ENCODE peak calls at places on chromosomes 13 and 19, in five cellular contexts. T is HCT116, J is IMR-90, E is heart left ventricle, S is tibial nerve. B is an unnamed sample.

GRCh38 chr19:39506944-39507714 is 7.8 kb upstream of the SELENOV start:
- DNase-seq in E (no peak), J (peak; percentile 67), S (no peak), T (no peak), B (no peak)

GRCh38 chr13:113746143-113746525 is 12.9 kb upstream of the TMEM255B start:
- DNase-seq in T (no peak), E (no peak), S (no peak), J (no peak), B (no peak)

GRCh38 chr13:75219479-75220237 is 262.3 kb downstream of the TBC1D4 start:
- DNase-seq in J (peak; percentile 57), T (peak; percentile 31), E (peak; percentile 83), S (peak; percentile 69), B (peak; percentile 80)

GRCh38 chr19:38093587-38093986 is 130.4 kb downstream of the DPF1 start:
- DNase-seq in T (no peak), S (no peak), E (peak; percentile 50), J (no peak), B (no peak)

GRCh38 chr19:33226550-33227241 is 1.0 kb upstream of the SLC7A10 start:
- DNase-seq in T (no peak), S (no peak), J (no peak), E (no peak), B (no peak)

GRCh38 chr13:111272117-111272516 is 48.3 kb upstream of the TEX29 start:
- DNase-seq in J (no peak), T (no peak), E (no peak), S (no peak), B (no peak)

GRCh38 chr13:73018336-73018735 is 40.5 kb upstream of the KLF5 start:
- DNase-seq in J (peak; percentile 50), S (no peak), T (no peak), E (no peak), B (no peak)

GRCh38 chr19:41409288-41409687 is 11.7 kb downstream of the BCKDHA start:
- DNase-seq in T (peak; percentile 28), J (peak; percentile 40), E (peak; percentile 56), S (no peak), B (peak; percentile 65)

GRCh38 chr19:32673573-32673972 is 1.4 kb downstream of the ANKRD27 start:
- DNase-seq in E (no peak), S (no peak), J (no peak), T (no peak), B (no peak)

GRCh38 chr13:111370147-111370546 is 49.7 kb downstream of the TEX29 start:
- DNase-seq in T (no peak), E (no peak), J (no peak), S (no peak), B (no peak)

GRCh38 chr13:77184455-77184854 is 142.4 kb downstream of the MYCBP2 start:
- DNase-seq in S (no peak), J (no peak), T (no peak), E (no peak), B (no peak)

GRCh38 chr19:5154129-5154798 is 185.4 kb downstream of the KDM4B start:
- DNase-seq in S (no peak), E (peak; percentile 11), T (no peak), J (no peak), B (no peak)

GRCh38 chr13:25292301-25292700 is 5.0 kb upstream of the MTMR6 start:
- DNase-seq in T (no peak), S (no peak), E (no peak), J (peak; percentile 47), B (no peak)

GRCh38 chr13:48230541-48230940 is 2.5 kb upstream of the ITM2B start:
- DNase-seq in T (no peak), E (no peak), J (no peak), S (no peak), B (no peak)

GRCh38 chr19:13149628-13150186 is 468 bp downstream of the STX10 start:
- DNase-seq in J (no peak), E (peak; percentile 45), T (no peak), S (no peak), B (peak; percentile 32)

GRCh38 chr19:9430444-9430843 is 4.9 kb downstream of the ZNF266 start:
- DNase-seq in T (no peak), J (no peak), E (no peak), S (no peak), B (no peak)

GRCh38 chr13:85586422-85586831 is 212.8 kb downstream of the SLITRK6 start:
- DNase-seq in S (no peak), T (no peak), E (no peak), J (peak; percentile 85), B (no peak)

GRCh38 chr13:35592457-35592856 is 116.0 kb upstream of the MAB21L1 start:
- DNase-seq in E (no peak), S (no peak), T (no peak), J (no peak), B (no peak)

GRCh38 chr19:30087381-30088138 is 145.5 kb downstream of the URI1 start:
- DNase-seq in E (no peak), T (no peak), J (no peak), S (no peak), B (no peak)

GRCh38 chr13:40152145-40152544 is 496.7 kb downstream of the COG6 start:
- DNase-seq in T (peak; percentile 54), S (no peak), J (peak; percentile 49), E (no peak), B (no peak)

GRCh38 chr19:48571378-48572162 is 19.6 kb downstream of the SULT2B1 start:
- DNase-seq in S (no peak), T (no peak), E (no peak), J (no peak), B (peak; percentile 73)

DNA sequence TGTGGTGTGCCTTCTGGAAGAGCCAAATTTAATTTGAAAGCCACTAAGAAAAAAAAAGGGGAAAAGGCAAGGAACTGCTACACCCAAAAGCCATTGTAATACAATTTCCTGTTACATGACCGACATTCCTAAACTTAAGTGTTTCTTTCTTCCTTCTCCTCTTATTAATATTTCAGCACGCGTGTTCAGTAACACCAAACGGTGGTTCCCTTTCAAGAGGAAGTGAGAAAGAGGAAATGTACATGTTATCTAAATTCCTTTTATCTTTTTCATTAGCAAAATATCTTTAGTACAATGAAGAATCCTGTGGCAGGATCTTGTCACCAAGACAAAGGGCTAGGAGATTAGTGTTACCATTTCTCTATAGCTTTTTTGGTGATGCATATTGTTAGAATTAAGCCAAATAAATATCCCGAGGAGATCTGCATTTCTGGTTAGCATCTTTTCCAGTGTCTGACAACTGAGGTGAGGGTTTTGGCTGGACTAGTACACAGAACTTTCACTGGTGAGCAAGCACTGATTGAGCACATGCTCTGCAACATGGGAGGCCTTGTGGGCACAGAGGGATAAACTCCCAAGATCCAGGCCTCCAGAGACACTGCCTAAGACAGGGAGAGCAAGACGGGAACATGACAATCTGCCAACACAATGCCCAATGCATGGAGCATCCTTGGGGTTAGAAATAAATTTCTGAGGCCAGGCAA is 22.1 kb downstream of the LATS2 start:
- DNase-seq in E (no peak), J (no peak), S (no peak), T (no peak), B (no peak)
- H3K27ac ChIP-seq in E (peak overlapping the region; percentile 8), J (no peak overlapping the region), S (peak overlapping the region; percentile 9), T (no peak overlapping the region), B (no peak overlapping the region)

GRCh38 chr19:2500861-2501260 is 24.9 kb downstream of the GADD45B start:
- DNase-seq in J (no peak), T (no peak), E (no peak), S (no peak), B (no peak)

GRCh38 chr19:2509096-2509495 is 33.2 kb downstream of the GADD45B start:
- DNase-seq in T (no peak), E (no peak), S (no peak), J (no peak), B (no peak)

GRCh38 chr19:2507109-2507508 is 31.2 kb downstream of the GADD45B start:
- DNase-seq in J (peak; percentile 89), E (no peak), S (no peak), T (peak; percentile 75), B (peak; percentile 55)

GRCh38 chr19:2500157-2500556 is 24.2 kb downstream of the GADD45B start:
- DNase-seq in T (no peak), J (no peak), S (no peak), E (no peak), B (no peak)

GRCh38 chr19:2503521-2504109 is 27.7 kb downstream of the GADD45B start:
- DNase-seq in T (peak; percentile 88), J (peak; percentile 78), E (no peak), S (no peak), B (peak; percentile 59)
- H3K4me1 ChIP-seq in T (peaks cover 76% of the 10 kb centered on the region), J (peaks cover 15% of the 10 kb centered on the region), E (no peaks in the 10 kb centered on the region), S (no peaks in the 10 kb centered on the region), B (no peaks in the 10 kb centered on the region)

GRCh38 chr19:46784262-46785053 is 3.9 kb downstream of the SLC1A5 start:
- DNase-seq in S (peak; percentile 63), T (peak; percentile 71), J (peak; percentile 95), E (peak; percentile 48), B (peak; percentile 65)
- TF ChIP-seq POLR2A in S (no peak), T (no peak), J (no peak), E (no peak), B (no peak)

DNA sequence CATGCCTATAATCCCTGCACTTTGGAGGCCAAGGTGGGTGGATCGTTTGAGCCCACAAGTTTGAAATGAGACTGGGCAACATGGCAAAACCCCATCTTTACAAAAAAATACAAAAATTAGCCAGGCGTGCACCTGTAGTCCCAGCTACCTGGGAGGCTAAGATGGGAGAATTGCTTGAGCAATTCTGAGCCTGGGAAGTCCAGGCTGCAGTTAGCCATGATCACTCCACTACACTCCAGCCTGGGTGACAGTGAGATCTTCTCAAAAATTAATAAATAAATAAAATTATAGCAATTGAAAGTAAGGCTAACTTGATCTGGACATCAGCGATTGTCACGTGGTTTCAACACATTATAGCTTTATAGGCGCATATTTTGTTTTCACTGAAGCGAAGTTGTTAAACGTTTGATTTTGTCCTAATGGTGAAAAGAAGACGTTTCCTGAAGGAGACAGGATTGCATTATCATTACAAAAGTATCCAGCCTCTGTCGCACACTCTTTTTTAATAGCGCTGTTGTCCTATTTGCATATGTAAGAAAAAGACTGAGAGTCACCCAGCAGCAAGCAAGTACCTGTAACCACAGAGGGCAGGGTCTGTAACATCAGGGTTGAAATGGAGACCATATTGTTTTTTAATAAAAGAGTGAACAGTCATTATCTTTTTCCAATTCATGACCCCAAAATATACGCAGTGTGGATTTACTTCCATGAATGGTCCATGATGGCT is 335.7 kb downstream of the DCT start:
- DNase-seq in S (no peak), E (no peak), J (no peak), T (no peak), B (no peak)
- H3K27ac ChIP-seq in S (no peak overlapping the region), E (no peak overlapping the region), J (no peak overlapping the region), T (no peak overlapping the region), B (no peak overlapping the region)

DNA sequence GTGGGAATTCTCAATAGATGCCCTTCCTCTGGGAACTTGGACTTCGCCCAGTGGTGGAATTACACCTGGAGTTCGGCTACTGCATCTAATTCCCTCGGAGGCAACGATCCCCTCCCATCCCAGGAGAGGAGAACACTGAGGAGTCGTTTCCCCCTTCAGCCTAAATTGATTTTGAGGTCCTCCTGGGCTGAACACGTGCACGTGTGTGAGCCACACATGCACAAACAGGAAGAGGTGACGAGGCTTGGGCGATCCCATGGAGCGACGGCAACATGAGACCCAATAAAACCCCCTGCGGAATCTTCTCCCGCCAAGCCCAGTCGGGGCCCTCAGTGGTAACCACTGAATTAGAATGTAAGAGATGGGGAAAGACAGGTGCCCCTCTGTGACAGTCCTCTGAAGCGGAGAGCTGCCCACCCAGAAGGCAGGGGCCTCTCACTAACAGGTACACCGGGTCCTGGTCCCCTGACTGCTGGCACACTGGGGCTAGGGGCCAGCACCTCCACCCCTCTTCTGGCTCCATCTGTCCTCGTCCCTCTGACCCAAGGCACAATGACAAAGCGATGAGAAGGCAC is 4.5 kb downstream of the MLLT1 start:
- DNase-seq in J (no peak), S (no peak), T (no peak), E (no peak), B (no peak)
- H3K4me1 ChIP-seq in J (peaks cover 65% of the 10 kb centered on the region), S (peaks cover 77% of the 10 kb centered on the region), T (peaks cover 13% of the 10 kb centered on the region), E (peaks cover 80% of the 10 kb centered on the region), B (peaks cover 55% of the 10 kb centered on the region)